ENCODE peak calls at places on chromosome 7, in ten cellular contexts. C is upper lobe of right lung, B is pancreas, N is testis, H is ovary, Y is cardiac muscle cell, R is fibroblast of lung, L is psoas muscle, D is HCT116, Z is Peyer's patch. X is an unnamed sample. For H3K4me1, the result is how much of the 10 kb centered on the place peaks cover.

GRCh38 chr7:23377134-23377533 is 78.0 kb downstream of the MALSU1 start:
- DNase-seq in C (no peak), B (no peak), N (no peak), H (no peak), Y (peak), R (peak), L (no peak), D (no peak), Z (no peak), X (no peak)

GRCh38 chr7:108637049-108637621 is 67.5 kb downstream of the DNAJB9 start:
- DNase-seq in C (peak), B (no peak), N (no peak), H (no peak), Y (no peak), R (no peak), L (no peak), D (no peak), Z (no peak), X (no peak)

GRCh38 chr7:135682191-135682590 is 19.9 kb downstream of the STMP1 start:
- DNase-seq in C (no peak), B (no peak), N (no peak), H (no peak), Y (no peak), R (no peak), L (no peak), D (no peak), Z (no peak), X (no peak)

GRCh38 chr7:155356323-155357105 is 58.8 kb downstream of the INSIG1 start:
- DNase-seq in C (peak), B (peak), N (no peak), H (no peak), Y (no peak), R (no peak), L (no peak), D (peak), Z (peak), X (no peak)

GRCh38 chr7:96181174-96181573 is 140.7 kb downstream of the SLC25A13 start:
- DNase-seq in C (no peak), B (no peak), N (no peak), H (no peak), Y (peak), R (peak), L (no peak), D (no peak), Z (no peak), X (no peak)

GRCh38 chr7:79471283-79471682 is 17.8 kb upstream of the MAGI2 start:
- DNase-seq in C (no peak), B (no peak), N (no peak), H (no peak), Y (peak), R (peak), L (no peak), D (no peak), Z (no peak), X (no peak)

GRCh38 chr7:107090452-107090851 is 45.9 kb downstream of the PRKAR2B start:
- DNase-seq in C (no peak), B (no peak), N (no peak), H (no peak), Y (no peak), R (no peak), L (no peak), D (no peak), Z (no peak), X (no peak)

GRCh38 chr7:51350195-51350896 is 33.7 kb upstream of the COBL start:
- DNase-seq in C (no peak), B (no peak), N (no peak), H (no peak), Y (peak), R (peak), L (no peak), D (peak), Z (no peak), X (peak)

GRCh38 chr7:106402898-106403297 is 118.1 kb upstream of the NAMPT start:
- DNase-seq in C (no peak), B (no peak), N (no peak), H (no peak), Y (no peak), R (no peak), L (no peak), D (no peak), Z (no peak), X (no peak)

GRCh38 chr7:18200855-18201254 is 173.2 kb upstream of the PRPS1L1 start:
- DNase-seq in C (no peak), B (no peak), N (no peak), H (no peak), Y (no peak), R (no peak), L (no peak), D (no peak), Z (no peak), X (no peak)

GRCh38 chr7:68440870-68441269 is 1157.4 kb upstream of the AUTS2 start:
- DNase-seq in C (no peak), B (no peak), N (no peak), H (no peak), Y (peak), R (no peak), L (no peak), D (no peak), Z (no peak), X (no peak)

GRCh38 chr7:46755120-46756034 is 826.5 kb downstream of the TNS3 start:
- DNase-seq in C (no peak), B (no peak), N (no peak), H (no peak), Y (no peak), R (peak), L (no peak), D (no peak), Z (no peak), X (no peak)

GRCh38 chr7:74105992-74106391 is 22.4 kb downstream of the LIMK1 start:
- DNase-seq in C (no peak), B (no peak), N (no peak), H (no peak), Y (no peak), R (no peak), L (no peak), D (no peak), Z (no peak), X (no peak)

GRCh38 chr7:158120313-158120712 is 467.3 kb downstream of the PTPRN2 start:
- DNase-seq in C (no peak), B (no peak), N (no peak), H (no peak), Y (no peak), R (no peak), L (no peak), D (no peak), Z (no peak), X (no peak)

DNA sequence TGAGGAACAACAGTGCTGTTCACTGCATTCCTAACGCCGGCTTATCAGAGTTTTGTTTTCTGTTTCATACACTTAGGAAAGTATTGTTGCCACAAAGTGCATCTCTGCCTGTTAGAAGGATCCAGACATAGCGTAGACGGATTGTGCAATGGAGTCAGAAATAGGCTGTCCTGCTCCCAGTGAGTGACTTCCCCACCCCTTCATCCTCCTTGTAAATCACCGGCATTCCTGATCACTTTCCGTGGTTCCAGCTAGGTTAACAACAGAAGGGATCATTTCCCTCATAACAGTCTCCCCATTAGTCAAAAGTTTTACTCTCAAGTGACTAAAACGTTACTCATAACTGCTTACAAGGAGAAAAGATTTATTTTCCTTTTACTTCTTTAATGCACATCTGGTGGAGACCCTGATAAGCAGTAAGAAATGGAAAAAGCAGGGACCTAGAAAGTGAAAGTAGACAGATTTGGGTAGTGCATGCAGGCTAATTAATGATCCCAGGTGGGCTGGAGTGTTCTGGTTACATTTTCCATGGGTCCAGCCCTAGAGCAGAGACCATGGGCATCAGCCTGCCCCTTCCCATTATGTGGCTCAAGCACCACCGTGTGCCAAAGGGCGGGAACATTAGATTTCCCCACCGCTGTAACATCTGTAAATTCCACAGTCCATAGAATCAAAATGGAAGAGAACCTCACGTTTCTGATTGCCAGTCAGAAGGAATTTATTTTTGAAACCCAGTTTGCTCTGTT is 395.1 kb upstream of the GALNT17 start:
- DNase-seq in C (no peak), B (no peak), N (no peak), H (no peak), Y (peak), R (peak), L (no peak), D (no peak), Z (no peak), X (no peak)
- H3K4me1 ChIP-seq in C (under half), B (under half), N (under half), H (under half), Y (under half), R (under half), L (half or more), D (under half), Z (under half), X (under half)

DNA sequence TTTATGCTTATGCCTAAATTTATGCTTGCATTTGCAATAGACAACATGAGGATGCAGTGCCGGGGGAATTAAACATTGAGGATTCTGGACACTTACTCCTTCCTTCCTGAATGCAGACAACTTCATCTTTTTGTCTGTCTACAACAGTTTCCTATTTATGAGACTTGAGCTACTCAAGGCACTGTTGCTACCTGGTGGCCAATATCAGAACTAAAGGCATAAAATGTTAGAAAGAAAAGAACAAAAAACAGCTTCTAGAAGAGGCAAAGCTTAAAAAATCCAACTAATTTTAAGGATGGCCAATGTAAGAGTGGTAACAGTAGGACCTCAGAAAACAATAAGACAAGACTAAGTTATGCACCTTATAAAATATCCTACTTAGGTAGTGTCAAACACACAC is 144.5 kb upstream of the PTN start:
- DNase-seq in C (no peak), B (no peak), N (no peak), H (no peak), Y (peak), R (peak), L (no peak), D (no peak), Z (no peak), X (no peak)
- TF ChIP-seq CTCF in C (no peak), B (no peak), N (no peak), H (no peak), Y (no peak), R (peak), L (no peak), D (no peak), Z (no peak), X (no peak)

GRCh38 chr7:17139081-17139480 is 159.4 kb upstream of the AHR start:
- DNase-seq in C (no peak), B (no peak), N (no peak), H (no peak), Y (no peak), R (no peak), L (no peak), D (no peak), Z (no peak), X (no peak)

GRCh38 chr7:17144313-17144712 is 154.1 kb upstream of the AHR start:
- DNase-seq in C (no peak), B (no peak), N (no peak), H (no peak), Y (peak), R (peak), L (no peak), D (no peak), Z (no peak), X (no peak)

GRCh38 chr7:17140421-17140820 is 158.0 kb upstream of the AHR start:
- DNase-seq in C (no peak), B (no peak), N (no peak), H (no peak), Y (no peak), R (no peak), L (no peak), D (no peak), Z (no peak), X (no peak)

GRCh38 chr7:17147409-17147808 is 151.0 kb upstream of the AHR start:
- DNase-seq in C (no peak), B (no peak), N (no peak), H (no peak), Y (no peak), R (no peak), L (no peak), D (no peak), Z (no peak), X (no peak)

DNA sequence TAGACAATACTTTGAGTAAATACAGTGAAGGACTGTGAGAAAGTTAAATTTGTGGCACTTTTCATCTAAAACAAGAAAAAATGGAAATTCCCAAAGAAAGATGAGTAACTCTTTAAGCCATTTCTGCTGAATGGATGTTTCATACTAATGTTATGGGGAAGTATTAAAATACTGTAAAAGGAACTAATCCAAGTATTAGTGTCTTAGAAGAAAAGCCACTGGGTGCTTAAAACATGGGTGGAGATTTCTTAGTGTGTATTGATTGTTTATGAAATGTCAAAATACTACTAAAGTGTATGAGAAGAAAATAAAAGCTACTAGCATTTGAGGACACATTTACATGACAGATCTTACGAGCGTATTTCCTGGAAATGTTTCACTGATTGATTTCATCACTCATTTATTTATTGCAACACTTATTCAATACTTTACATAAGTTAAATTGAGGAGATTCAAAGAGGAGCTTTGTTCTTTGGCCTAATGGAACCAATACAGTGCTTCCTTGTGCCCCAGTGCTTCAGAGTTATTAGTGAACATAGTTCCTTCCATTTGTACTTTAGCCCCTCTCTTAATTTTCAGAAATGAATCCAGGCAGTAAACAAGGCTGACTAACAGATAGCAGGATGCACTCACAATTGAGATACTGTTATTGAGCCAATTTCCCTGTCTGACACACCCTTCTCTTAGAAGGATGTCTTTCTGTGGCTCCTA is 155.5 kb upstream of the AHR start:
- DNase-seq in C (no peak), B (no peak), N (no peak), H (no peak), Y (peak), R (peak), L (no peak), D (no peak), Z (no peak), X (no peak)
- H3K4me1 ChIP-seq in C (under half), B (under half), N (under half), H (under half), Y (under half), R (under half), L (under half), D (under half), Z (under half), X (under half)

GRCh38 chr7:71479231-71479630 is 347.3 kb downstream of the GALNT17 start:
- DNase-seq in C (no peak), B (no peak), N (no peak), H (no peak), Y (no peak), R (no peak), L (no peak), D (no peak), Z (no peak), X (no peak)
- TF ChIP-seq CTCF in C (no peak), B (no peak), N (no peak), H (no peak), Y (no peak), R (no peak), L (no peak), D (no peak), Z (no peak), X (no peak)